ENCODE peak calls at places on chromosome 10, in six cellular contexts. One of them, this sample, is unnamed.

GRCh38 chr10:121577568-121577967 is 20.7 kb downstream of the FGFR2 start:
- DNase-seq in ovary: no peak
- DNase-seq in fibroblast of villous mesenchyme: no peak
- DNase-seq in bronchial epithelial cell: peak
- DNase-seq in IMR-90: no peak
- DNase-seq in keratinocyte: no peak
- DNase-seq in this sample: no peak

GRCh38 chr10:122727426-122727825 is 27.8 kb upstream of the C10orf120 start:
- DNase-seq in ovary: no peak
- DNase-seq in fibroblast of villous mesenchyme: no peak
- DNase-seq in bronchial epithelial cell: peak
- DNase-seq in IMR-90: no peak
- DNase-seq in keratinocyte: no peak
- DNase-seq in this sample: no peak

GRCh38 chr10:89086801-89087513 is 96.4 kb downstream of the FAS start:
- DNase-seq in ovary: peak
- DNase-seq in fibroblast of villous mesenchyme: peak
- DNase-seq in bronchial epithelial cell: no peak
- DNase-seq in IMR-90: peak
- DNase-seq in keratinocyte: no peak
- DNase-seq in this sample: peak

GRCh38 chr10:34758447-34758996 is 56.6 kb downstream of the PARD3 start:
- DNase-seq in ovary: no peak
- DNase-seq in fibroblast of villous mesenchyme: peak
- DNase-seq in bronchial epithelial cell: peak
- DNase-seq in IMR-90: peak
- DNase-seq in keratinocyte: peak
- DNase-seq in this sample: peak

GRCh38 chr10:61629594-61629993 is 33.1 kb upstream of the CABCOCO1 start:
- DNase-seq in ovary: no peak
- DNase-seq in fibroblast of villous mesenchyme: no peak
- DNase-seq in bronchial epithelial cell: no peak
- DNase-seq in IMR-90: no peak
- DNase-seq in keratinocyte: no peak
- DNase-seq in this sample: no peak

GRCh38 chr10:101666025-101666424 is 28.9 kb downstream of the FBXW4 start:
- DNase-seq in ovary: no peak
- DNase-seq in fibroblast of villous mesenchyme: no peak
- DNase-seq in bronchial epithelial cell: no peak
- DNase-seq in IMR-90: no peak
- DNase-seq in keratinocyte: no peak
- DNase-seq in this sample: no peak

GRCh38 chr10:132175907-132176581 is 10.7 kb upstream of the DPYSL4 start:
- DNase-seq in ovary: no peak
- DNase-seq in fibroblast of villous mesenchyme: no peak
- DNase-seq in bronchial epithelial cell: no peak
- DNase-seq in IMR-90: no peak
- DNase-seq in keratinocyte: no peak
- DNase-seq in this sample: no peak

GRCh38 chr10:55629792-55630490 is 731.1 kb downstream of the ZWINT start:
- DNase-seq in ovary: no peak
- DNase-seq in fibroblast of villous mesenchyme: peak
- DNase-seq in bronchial epithelial cell: peak
- DNase-seq in IMR-90: peak
- DNase-seq in keratinocyte: no peak
- DNase-seq in this sample: peak

GRCh38 chr10:108452483-108453060 is 1288.1 kb upstream of the SORCS1 start:
- DNase-seq in ovary: no peak
- DNase-seq in fibroblast of villous mesenchyme: no peak
- DNase-seq in bronchial epithelial cell: no peak
- DNase-seq in IMR-90: no peak
- DNase-seq in keratinocyte: no peak
- DNase-seq in this sample: peak

GRCh38 chr10:128211953-128212727 is 85.9 kb upstream of the MKI67 start:
- DNase-seq in ovary: peak
- DNase-seq in fibroblast of villous mesenchyme: peak
- DNase-seq in bronchial epithelial cell: peak
- DNase-seq in IMR-90: peak
- DNase-seq in keratinocyte: peak
- DNase-seq in this sample: peak

GRCh38 chr10:128209862-128210214 is 83.6 kb upstream of the MKI67 start:
- DNase-seq in ovary: no peak
- DNase-seq in fibroblast of villous mesenchyme: no peak
- DNase-seq in bronchial epithelial cell: no peak
- DNase-seq in IMR-90: no peak
- DNase-seq in keratinocyte: no peak
- DNase-seq in this sample: no peak

GRCh38 chr10:128206676-128207075 is 80.5 kb upstream of the MKI67 start:
- DNase-seq in ovary: no peak
- DNase-seq in fibroblast of villous mesenchyme: no peak
- DNase-seq in bronchial epithelial cell: no peak
- DNase-seq in IMR-90: no peak
- DNase-seq in keratinocyte: no peak
- DNase-seq in this sample: no peak

GRCh38 chr10:128211064-128211504 is 84.9 kb upstream of the MKI67 start:
- DNase-seq in ovary: no peak
- DNase-seq in fibroblast of villous mesenchyme: no peak
- DNase-seq in bronchial epithelial cell: no peak
- DNase-seq in IMR-90: no peak
- DNase-seq in keratinocyte: no peak
- DNase-seq in this sample: no peak

GRCh38 chr10:128210215-128211063 is 84.2 kb upstream of the MKI67 start:
- DNase-seq in ovary: no peak
- DNase-seq in fibroblast of villous mesenchyme: peak
- DNase-seq in bronchial epithelial cell: peak
- DNase-seq in IMR-90: no peak
- DNase-seq in keratinocyte: no peak
- DNase-seq in this sample: peak
- TF ChIP-seq CTCF in ovary: no peak
- TF ChIP-seq CTCF in fibroblast of villous mesenchyme: peak
- TF ChIP-seq CTCF in bronchial epithelial cell: peak
- TF ChIP-seq CTCF in IMR-90: peak
- TF ChIP-seq CTCF in keratinocyte: no peak
- TF ChIP-seq CTCF in this sample: peak

GRCh38 chr10:70602665-70603438 is at the start of gene PRF1:
- DNase-seq in ovary: no peak
- DNase-seq in fibroblast of villous mesenchyme: no peak
- DNase-seq in bronchial epithelial cell: no peak
- DNase-seq in IMR-90: no peak
- DNase-seq in keratinocyte: no peak
- DNase-seq in this sample: no peak
- H3K4me3 ChIP-seq in ovary: no peak
- H3K4me3 ChIP-seq in fibroblast of villous mesenchyme: no peak
- H3K4me3 ChIP-seq in bronchial epithelial cell: no peak
- H3K4me3 ChIP-seq in IMR-90: no peak
- H3K4me3 ChIP-seq in keratinocyte: no peak
- H3K4me3 ChIP-seq in this sample: no peak

GRCh38 chr10:92076722-92077121 is 153.2 kb downstream of the BTAF1 start:
- DNase-seq in ovary: no peak
- DNase-seq in fibroblast of villous mesenchyme: no peak
- DNase-seq in bronchial epithelial cell: no peak
- DNase-seq in IMR-90: no peak
- DNase-seq in keratinocyte: no peak
- DNase-seq in this sample: no peak

GRCh38 chr10:92068900-92069299 is 145.3 kb downstream of the BTAF1 start:
- DNase-seq in ovary: no peak
- DNase-seq in fibroblast of villous mesenchyme: no peak
- DNase-seq in bronchial epithelial cell: no peak
- DNase-seq in IMR-90: peak
- DNase-seq in keratinocyte: no peak
- DNase-seq in this sample: peak

GRCh38 chr10:92079003-92079402 is 155.4 kb downstream of the BTAF1 start:
- DNase-seq in ovary: no peak
- DNase-seq in fibroblast of villous mesenchyme: no peak
- DNase-seq in bronchial epithelial cell: peak
- DNase-seq in IMR-90: no peak
- DNase-seq in keratinocyte: no peak
- DNase-seq in this sample: no peak

GRCh38 chr10:92075829-92076228 is 152.3 kb downstream of the BTAF1 start:
- DNase-seq in ovary: no peak
- DNase-seq in fibroblast of villous mesenchyme: no peak
- DNase-seq in bronchial epithelial cell: no peak
- DNase-seq in IMR-90: no peak
- DNase-seq in keratinocyte: no peak
- DNase-seq in this sample: no peak

GRCh38 chr10:92074126-92074887 is 150.7 kb downstream of the BTAF1 start:
- DNase-seq in ovary: no peak
- DNase-seq in fibroblast of villous mesenchyme: no peak
- DNase-seq in bronchial epithelial cell: peak
- DNase-seq in IMR-90: peak
- DNase-seq in keratinocyte: no peak
- DNase-seq in this sample: peak
- TF ChIP-seq CTCF in ovary: no peak
- TF ChIP-seq CTCF in fibroblast of villous mesenchyme: peak
- TF ChIP-seq CTCF in bronchial epithelial cell: no peak
- TF ChIP-seq CTCF in IMR-90: peak
- TF ChIP-seq CTCF in keratinocyte: peak
- TF ChIP-seq CTCF in this sample: peak

GRCh38 chr10:26574783-26575182 is 122.7 kb upstream of the PDSS1 start:
- DNase-seq in ovary: no peak
- DNase-seq in fibroblast of villous mesenchyme: no peak
- DNase-seq in bronchial epithelial cell: no peak
- DNase-seq in IMR-90: no peak
- DNase-seq in keratinocyte: no peak
- DNase-seq in this sample: no peak

GRCh38 chr10:26573674-26574073 is 123.8 kb upstream of the PDSS1 start:
- DNase-seq in ovary: no peak
- DNase-seq in fibroblast of villous mesenchyme: no peak
- DNase-seq in bronchial epithelial cell: no peak
- DNase-seq in IMR-90: no peak
- DNase-seq in keratinocyte: no peak
- DNase-seq in this sample: no peak

DNA sequence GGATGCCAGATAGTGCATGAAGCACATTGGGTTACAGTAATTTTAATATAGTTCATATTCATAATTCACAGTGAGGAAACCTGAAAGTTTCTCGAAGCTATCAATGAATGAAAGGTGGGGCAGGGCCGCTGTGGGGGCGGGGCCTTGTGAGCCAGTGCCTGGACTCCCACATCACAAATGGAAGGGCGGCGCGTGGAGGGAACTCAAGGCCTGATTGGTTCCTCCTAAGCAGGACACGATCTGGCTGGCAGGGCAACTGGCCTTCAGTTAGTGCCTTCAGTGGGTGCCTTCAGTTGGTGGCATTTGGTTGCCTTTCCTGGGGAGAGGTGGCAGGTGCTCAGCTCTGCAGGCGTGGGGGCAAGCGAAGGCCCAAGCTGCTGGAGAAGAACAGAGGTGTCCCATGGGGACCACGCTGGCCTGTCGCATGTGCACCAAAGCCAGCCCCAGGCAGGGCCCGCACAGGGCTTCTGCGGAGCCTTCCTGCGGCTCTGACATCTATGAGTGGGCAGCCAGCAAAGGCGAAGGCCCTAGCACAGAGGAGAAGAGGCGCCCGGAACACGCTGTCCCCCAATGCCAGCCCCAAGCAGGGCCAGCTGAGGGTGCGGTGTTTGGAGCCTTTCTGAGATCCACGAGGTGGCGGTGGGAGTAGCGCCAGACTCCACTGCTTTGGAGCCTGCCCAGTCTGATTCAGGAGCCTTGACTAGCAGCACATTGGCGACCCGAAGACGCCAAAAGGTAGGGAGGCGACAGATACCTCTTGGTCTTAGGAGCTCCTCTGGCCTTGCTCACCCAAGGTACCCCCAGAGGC is 118.0 kb upstream of the PDSS1 start:
- DNase-seq in ovary: no peak
- DNase-seq in fibroblast of villous mesenchyme: no peak
- DNase-seq in bronchial epithelial cell: no peak
- DNase-seq in IMR-90: no peak
- DNase-seq in keratinocyte: no peak
- DNase-seq in this sample: no peak
- H3K4me3 ChIP-seq in ovary: no peak
- H3K4me3 ChIP-seq in fibroblast of villous mesenchyme: no peak
- H3K4me3 ChIP-seq in bronchial epithelial cell: no peak
- H3K4me3 ChIP-seq in IMR-90: no peak
- H3K4me3 ChIP-seq in keratinocyte: no peak
- H3K4me3 ChIP-seq in this sample: no peak

GRCh38 chr10:77890097-77890496 is 36.5 kb downstream of the DLG5 start:
- DNase-seq in ovary: no peak
- DNase-seq in fibroblast of villous mesenchyme: no peak
- DNase-seq in bronchial epithelial cell: no peak
- DNase-seq in IMR-90: no peak
- DNase-seq in keratinocyte: no peak
- DNase-seq in this sample: no peak
- TF ChIP-seq CTCF in ovary: no peak
- TF ChIP-seq CTCF in fibroblast of villous mesenchyme: no peak
- TF ChIP-seq CTCF in bronchial epithelial cell: peak
- TF ChIP-seq CTCF in IMR-90: peak
- TF ChIP-seq CTCF in keratinocyte: peak
- TF ChIP-seq CTCF in this sample: no peak